ENCODE peak calls at places on chromosomes 4 and X, in four cellular contexts. M is DND-41, V is NT2/D1, D is transverse colon. E is an unnamed sample. For H3K36me3, the result is how much of the 10 kb centered on the place peaks cover.

GRCh38 chr4:185532327-185532726 is 3.0 kb downstream of the PDLIM3 start:
- DNase-seq in D (no peak), V (no peak), M (no peak), E (no peak)

GRCh38 chr4:180828455-180829018 is 1414.7 kb upstream of the TENM3 start:
- DNase-seq in V (no peak), M (peak), D (no peak), E (no peak)

GRCh38 chr4:185405296-185405999 is 8.8 kb downstream of the ANKRD37 start:
- DNase-seq in M (no peak), V (no peak), D (no peak), E (no peak)

GRCh38 chr4:107071108-107071507 is 35.0 kb upstream of the DKK2 start:
- DNase-seq in M (no peak), D (no peak), V (no peak), E (no peak)

GRCh38 chr4:3765271-3766206 is 646 bp upstream of the ADRA2C start:
- DNase-seq in D (no peak), M (no peak), V (no peak), E (no peak)

GRCh38 chr4:11130195-11130975 is 298.3 kb downstream of the HS3ST1 start:
- DNase-seq in D (no peak), V (no peak), M (no peak), E (no peak)

GRCh38 chr4:11073621-11074051 is 355.1 kb downstream of the HS3ST1 start:
- DNase-seq in V (no peak), M (no peak), D (peak), E (no peak)

GRCh38 chr4:123671633-123672404 is 275.2 kb downstream of the SPRY1 start:
- DNase-seq in V (no peak), M (no peak), D (no peak), E (no peak)

GRCh38 chr4:10151182-10151581 is 34.6 kb upstream of the WDR1 start:
- DNase-seq in M (no peak), V (no peak), D (no peak), E (no peak)

GRCh38 chrX:133414399-133415275 is 652 bp downstream of the GPC4 start:
- DNase-seq in M (peak), V (no peak), D (peak), E (no peak)

GRCh38 chr4:168218663-168219062 is 99.9 kb downstream of the DDX60 start:
- DNase-seq in M (no peak), D (no peak), V (no peak), E (no peak)

GRCh38 chrX:9465380-9466114 is 689 bp downstream of the TBL1X start:
- DNase-seq in M (peak), V (no peak), D (peak), E (no peak)

GRCh38 chr4:153549401-153549800 is 83.2 kb downstream of the TMEM131L start:
- DNase-seq in M (no peak), V (no peak), D (no peak), E (no peak)
- H3K36me3 ChIP-seq in M (half or more), V (under half), D (under half), E (under half)

GRCh38 chrX:107677501-107677901 is 49.2 kb downstream of the PRPS1 start:
- DNase-seq in D (no peak), M (no peak), V (no peak), E (no peak)
- H3K4me3 ChIP-seq in D (no peak), M (no peak), V (no peak), E (no peak)

GRCh38 chr4:186688150-186688943 is 35.3 kb downstream of the FAT1 start:
- DNase-seq in V (peak), D (no peak), M (no peak), E (peak)
- H3K36me3 ChIP-seq in V (under half), D (under half), M (under half), E (under half)

GRCh38 chr4:78611215-78611558 is 59.6 kb downstream of the ANXA3 start:
- DNase-seq in M (no peak), D (no peak), V (no peak), E (no peak)

GRCh38 chr4:78609580-78609979 is 58.0 kb downstream of the ANXA3 start:
- DNase-seq in M (no peak), D (no peak), V (no peak), E (no peak)

GRCh38 chr4:78608684-78609083 is 57.1 kb downstream of the ANXA3 start:
- DNase-seq in M (no peak), V (no peak), D (no peak), E (no peak)

GRCh38 chr4:78612398-78613005 is 60.9 kb downstream of the ANXA3 start:
- DNase-seq in M (peak), D (peak), V (no peak), E (no peak)

GRCh38 chr4:78610546-78611214 is 59.1 kb downstream of the ANXA3 start:
- DNase-seq in M (peak), V (no peak), D (no peak), E (no peak)
- H3K4me3 ChIP-seq in M (no peak), V (no peak), D (no peak), E (no peak)

GRCh38 chrX:2723316-2723879 is 28.4 kb upstream of the XG start:
- DNase-seq in D (no peak), V (no peak), M (no peak), E (no peak)
- H3K36me3 ChIP-seq in D (under half), V (half or more), M (half or more), E (under half)

GRCh38 chr4:42417491-42417890 is 20.2 kb downstream of the SHISA3 start:
- DNase-seq in D (no peak), V (no peak), M (no peak), E (no peak)

GRCh38 chr4:42412251-42412650 is 15.0 kb downstream of the SHISA3 start:
- DNase-seq in M (no peak), V (no peak), D (no peak), E (no peak)

GRCh38 chr4:42416017-42416416 is 18.7 kb downstream of the SHISA3 start:
- DNase-seq in V (no peak), M (no peak), D (no peak), E (no peak)

GRCh38 chr4:42410446-42410845 is 13.2 kb downstream of the SHISA3 start:
- DNase-seq in M (no peak), V (no peak), D (no peak), E (no peak)

DNA sequence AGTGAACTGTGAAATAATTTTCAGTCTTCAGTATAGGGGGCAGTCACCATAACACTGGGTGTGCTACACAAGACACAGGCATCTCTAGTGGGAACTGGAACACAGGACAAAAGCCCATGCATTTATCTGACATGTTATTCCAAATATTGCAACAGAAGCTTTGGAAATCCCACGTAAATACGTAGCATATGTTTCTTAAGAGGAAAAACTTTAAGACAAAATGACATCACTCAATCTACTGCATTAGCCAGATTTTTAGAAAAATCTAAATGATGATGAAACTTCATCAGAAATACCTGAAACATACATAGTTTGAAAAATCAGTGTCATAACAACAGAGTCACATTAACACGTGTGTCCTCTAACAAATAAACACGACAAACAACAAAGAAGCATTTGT is 14.5 kb downstream of the SHISA3 start:
- DNase-seq in M (no peak), V (no peak), D (no peak), E (no peak)
- H3K4me3 ChIP-seq in M (no peak), V (no peak), D (no peak), E (no peak)

GRCh38 chr4:41949531-41949930 is 14.3 kb downstream of the TMEM33 start:
- DNase-seq in M (no peak), D (no peak), V (no peak), E (no peak)
- H3K36me3 ChIP-seq in M (half or more), D (under half), V (half or more), E (under half)

DNA sequence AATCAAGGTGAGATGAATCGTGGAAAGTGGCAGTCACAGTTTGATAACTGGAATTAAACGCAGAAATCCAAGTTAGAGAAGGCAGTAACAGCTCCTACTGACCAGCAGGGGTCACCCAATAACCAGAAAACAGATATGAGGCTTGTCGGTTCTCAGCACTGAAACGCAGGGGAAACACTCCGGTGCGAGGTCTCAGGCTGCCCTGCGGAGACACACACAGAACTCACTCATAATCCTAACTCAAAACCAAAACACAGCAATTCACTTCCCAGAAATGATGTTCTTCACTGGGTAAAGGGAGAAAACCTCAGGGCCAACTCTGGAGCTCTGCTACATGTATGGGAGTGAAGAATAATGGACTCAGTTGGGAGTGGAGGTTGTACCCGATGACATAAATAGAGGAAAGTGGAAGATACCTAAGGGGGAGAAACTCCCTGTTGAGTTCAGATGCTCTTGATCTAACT is 384.4 kb downstream of the RAPGEF2 start:
- DNase-seq in M (peak), D (peak), V (peak), E (peak)
- H3K4me3 ChIP-seq in M (no peak), D (no peak), V (no peak), E (no peak)

DNA sequence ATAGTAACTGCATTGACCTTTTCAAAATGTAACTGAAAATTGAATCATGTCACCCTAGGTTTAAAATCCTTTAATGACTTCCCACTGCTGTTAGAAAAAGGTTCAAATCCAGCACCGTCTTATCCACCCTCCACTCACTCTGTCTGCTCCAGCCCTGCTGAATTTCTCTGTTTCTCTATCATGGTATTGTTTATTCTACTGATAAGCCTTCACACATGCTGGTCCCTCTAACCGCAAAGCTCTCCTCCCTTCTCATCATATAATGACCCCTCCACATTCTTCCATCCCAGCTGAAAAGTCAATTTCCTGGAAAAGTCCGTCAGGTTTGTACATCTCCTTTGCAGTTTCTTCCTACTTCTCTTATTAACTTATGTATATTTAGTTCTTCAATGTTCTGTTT is 389.2 kb upstream of the F9 start:
- DNase-seq in D (no peak), M (no peak), V (no peak), E (no peak)
- H3K36me3 ChIP-seq in D (under half), M (under half), V (under half), E (under half)

GRCh38 chr4:7939377-7940108 is at the start of gene AFAP1:
- DNase-seq in D (peak), M (no peak), V (peak), E (no peak)
- H3K4me3 ChIP-seq in D (peak), M (no peak), V (peak), E (peak)